ENCODE peak calls at places on chromosomes 3 and 15, in four cellular contexts. W is type B pancreatic cell; O is stimulated activated CD4-positive, alpha-beta T cell treated with anti-CD3 and anti-CD28 coated beads, Interleukin-1b, Interleukin-23, amount 100 ng/mL, for 4 hours; P is right lobe of liver. J is an unnamed sample.

GRCh38 chr15:85005744-85006143 is 24.1 kb downstream of the PDE8A start:
- DNase-seq in O (no peak), P (no peak), W (no peak), J (no peak)

GRCh38 chr3:183984749-183985729 is 32.6 kb downstream of the ABCC5 start:
- DNase-seq in O (no peak), W (no peak), P (no peak), J (no peak)

GRCh38 chr3:79517766-79518413 is 249.9 kb downstream of the ROBO1 start:
- DNase-seq in O (no peak), P (no peak), W (no peak), J (peak)

GRCh38 chr3:171038342-171038741 is 11.8 kb upstream of the SLC2A2 start:
- DNase-seq in P (no peak), W (no peak), O (no peak), J (no peak)

GRCh38 chr3:162022931-162023330 is 526.3 kb downstream of the OTOL1 start:
- DNase-seq in O (no peak), P (no peak), W (no peak), J (no peak)

GRCh38 chr3:177177670-177178295 is 19.5 kb downstream of the TBL1XR1 start:
- DNase-seq in P (no peak), O (no peak), W (no peak), J (no peak)

GRCh38 chr3:39965997-39966396 is 156.6 kb downstream of the MYRIP start:
- DNase-seq in W (no peak), P (no peak), O (no peak), J (no peak)

GRCh38 chr15:22794621-22795167 is 8.2 kb downstream of the NIPA1 start:
- DNase-seq in P (no peak), O (no peak), W (no peak), J (no peak)

GRCh38 chr3:160935413-160936095 is 169.6 kb downstream of the B3GALNT1 start:
- DNase-seq in W (no peak), P (peak), O (no peak), J (no peak)

GRCh38 chr15:77031376-77032050 is 36.6 kb downstream of the PSTPIP1 start:
- DNase-seq in P (peak), O (no peak), W (peak), J (no peak)

GRCh38 chr3:5053021-5053831 is 68.9 kb upstream of the ARL8B start:
- DNase-seq in O (no peak), P (no peak), W (no peak), J (no peak)

GRCh38 chr15:53446376-53446775 is 313.1 kb downstream of the WDR72 start:
- DNase-seq in P (no peak), W (no peak), O (no peak), J (no peak)

GRCh38 chr15:59026207-59026606 is 38.7 kb downstream of the RNF111 start:
- DNase-seq in P (no peak), O (no peak), W (no peak), J (no peak)

GRCh38 chr3:23546186-23546585 is 259.6 kb upstream of the UBE2E1 start:
- DNase-seq in W (no peak), P (no peak), O (no peak), J (no peak)

GRCh38 chr15:99105516-99106341 is 849 bp downstream of the SYNM start:
- DNase-seq in W (peak), O (peak), P (no peak), J (no peak)

GRCh38 chr3:112395166-112395894 is 62.4 kb downstream of the CD200 start:
- DNase-seq in P (no peak), W (no peak), O (no peak), J (no peak)

GRCh38 chr3:46706771-46707582 is 5.8 kb downstream of the TMIE start:
- DNase-seq in W (no peak), P (peak), O (no peak), J (no peak)

GRCh38 chr3:111787556-111788463 is 71.3 kb upstream of the PHLDB2 start:
- DNase-seq in W (no peak), O (no peak), P (no peak), J (no peak)